ENCODE peak calls at places on chromosomes 7 and 10, in four cellular contexts. B is ureter, X is iris pigment epithelial cell, P is type B pancreatic cell. C is an unnamed sample.

GRCh38 chr10:14656052-14656451 is 118.6 kb downstream of the FAM107B start:
- DNase-seq in P (no peak), X (no peak), B (no peak), C (no peak)

GRCh38 chr10:18334116-18334867 is 194.1 kb downstream of the CACNB2 start:
- DNase-seq in B (no peak), X (no peak), P (no peak), C (no peak)

GRCh38 chr10:107409517-107409916 is 245.0 kb upstream of the SORCS1 start:
- DNase-seq in B (no peak), P (no peak), X (peak), C (peak)

GRCh38 chr10:100184426-100185219 is 1.2 kb downstream of the ERLIN1 start:
- DNase-seq in B (no peak), X (no peak), P (no peak), C (peak)

GRCh38 chr7:151520419-151521229 is 929 bp upstream of the RHEB start:
- DNase-seq in X (no peak), B (peak), P (no peak), C (no peak)

GRCh38 chr10:121580276-121581116 is 17.7 kb downstream of the FGFR2 start:
- DNase-seq in B (no peak), X (no peak), P (no peak), C (no peak)

GRCh38 chr7:149257146-149257545 is 4.8 kb upstream of the ZNF783 start:
- DNase-seq in X (peak), B (no peak), P (no peak), C (no peak)

GRCh38 chr7:82624337-82624736 is 180.8 kb upstream of the CACNA2D1 start:
- DNase-seq in X (peak), P (no peak), B (no peak), C (no peak)

GRCh38 chr10:88659725-88660592 is 4.3 kb upstream of the LIPF start:
- DNase-seq in B (no peak), P (no peak), X (peak), C (no peak)

GRCh38 chr10:83677795-83678194 is 461.5 kb upstream of the GHITM start:
- DNase-seq in X (no peak), P (no peak), B (no peak), C (no peak)

GRCh38 chr7:156989766-156990535 is 20.5 kb downstream of the MNX1 start:
- DNase-seq in B (no peak), P (no peak), X (no peak), C (no peak)

GRCh38 chr7:33516634-33517033 is 387.3 kb downstream of the BBS9 start:
- DNase-seq in B (no peak), P (no peak), X (no peak), C (no peak)

GRCh38 chr10:1183033-1183396 is 126.8 kb downstream of the WDR37 start:
- DNase-seq in P (no peak), X (no peak), B (no peak), C (no peak)

GRCh38 chr7:97013555-97013954 is 8.2 kb downstream of the DLX6 start:
- DNase-seq in B (no peak), P (no peak), X (no peak), C (no peak)

GRCh38 chr7:130971297-130971696 is 237.3 kb upstream of the KLF14 start:
- DNase-seq in P (no peak), X (no peak), B (no peak), C (no peak)

GRCh38 chr10:7260412-7260900 is 150.4 kb downstream of the SFMBT2 start:
- DNase-seq in P (no peak), B (peak), X (peak), C (peak)

GRCh38 chr10:74612195-74612594 is 214.2 kb upstream of the KAT6B start:
- DNase-seq in X (peak), P (no peak), B (no peak), C (no peak)

GRCh38 chr7:6155596-6155995 is 116.8 kb downstream of the CYTH3 start:
- DNase-seq in P (no peak), B (no peak), X (no peak), C (no peak)

GRCh38 chr7:30764030-30764991 is 6.9 kb upstream of the MINDY4 start:
- DNase-seq in X (peak), B (no peak), P (no peak), C (no peak)

GRCh38 chr10:42979730-42980467 is 97.0 kb upstream of the RET start:
- DNase-seq in B (peak), P (peak), X (no peak), C (no peak)

GRCh38 chr7:43583424-43584199 is 704 bp downstream of the STK17A start:
- DNase-seq in B (peak), X (no peak), P (peak), C (no peak)

GRCh38 chr10:13311177-13311575 is 11.3 kb upstream of the PHYH start:
- DNase-seq in X (no peak), B (no peak), P (no peak), C (no peak)

C was measured in RWPE1.